ENCODE peak calls at places on chromosome 6, in four cellular contexts. H, C, X and J are unnamed samples.

GRCh38 chr6:17869010-17869752 is 118.3 kb downstream of the KIF13A start:
- DNase-seq in H (no peak), C (no peak), X (no peak), J (no peak)

GRCh38 chr6:52540286-52540902 is 36.5 kb downstream of the TRAM2 start:
- DNase-seq in H (no peak), C (no peak), X (no peak), J (no peak)

GRCh38 chr6:121319112-121319553 is 15.1 kb downstream of the TBC1D32 start:
- DNase-seq in H (no peak), C (no peak), X (no peak), J (no peak)

GRCh38 chr6:33347816-33348215 is 30.3 kb upstream of the ZBTB22 start:
- DNase-seq in H (no peak), C (no peak), X (no peak), J (no peak)

GRCh38 chr6:112683926-112684325 is 336.8 kb downstream of the RFPL4B start:
- DNase-seq in H (peak), C (no peak), X (no peak), J (no peak)

GRCh38 chr6:169654590-169655391 is 47.0 kb downstream of the WDR27 start:
- DNase-seq in H (peak), C (peak), X (peak), J (no peak)

GRCh38 chr6:39314273-39314790 is at the start of gene KCNK17:
- DNase-seq in H (no peak), C (no peak), X (no peak), J (no peak)

GRCh38 chr6:36349240-36349639 is 12.6 kb upstream of the BNIP5 start:
- DNase-seq in H (no peak), C (no peak), X (no peak), J (no peak)

GRCh38 chr6:91057689-91058088 is 470.8 kb upstream of the MAP3K7 start:
- DNase-seq in H (no peak), C (no peak), X (no peak), J (no peak)

GRCh38 chr6:25431642-25432307 is 152.6 kb downstream of the CARMIL1 start:
- DNase-seq in H (no peak), C (no peak), X (no peak), J (no peak)

GRCh38 chr6:39189915-39190544 is 39.2 kb downstream of the KCNK5 start:
- DNase-seq in H (peak), C (peak), X (peak), J (no peak)

GRCh38 chr6:131819507-131820228 is 11.8 kb downstream of the ENPP1 start:
- DNase-seq in H (peak), C (no peak), X (no peak), J (no peak)

GRCh38 chr6:35016417-35017221 is 124.5 kb downstream of the TCP11 start:
- DNase-seq in H (no peak), C (no peak), X (peak), J (no peak)

GRCh38 chr6:155158044-155158843 is 105.6 kb upstream of the CLDN20 start:
- DNase-seq in H (no peak), C (no peak), X (no peak), J (no peak)

GRCh38 chr6:75491302-75491701 is 2.3 kb downstream of the FILIP1 start:
- DNase-seq in H (no peak), C (no peak), X (no peak), J (no peak)

GRCh38 chr6:145073811-145074210 is 661.5 kb downstream of the EPM2A start:
- DNase-seq in H (no peak), C (no peak), X (no peak), J (no peak)

GRCh38 chr6:100665041-100665380 is 200.3 kb upstream of the SIM1 start:
- DNase-seq in H (no peak), C (no peak), X (no peak), J (no peak)

GRCh38 chr6:22888147-22888831 is 318.9 kb downstream of the HDGFL1 start:
- DNase-seq in H (no peak), C (no peak), X (no peak), J (no peak)

GRCh38 chr6:126302191-126302590 is 37.7 kb upstream of the CENPW start:
- DNase-seq in H (no peak), C (no peak), X (no peak), J (no peak)

GRCh38 chr6:107657755-107658461 is 166.2 kb downstream of the SCML4 start:
- DNase-seq in H (peak), C (peak), X (peak), J (no peak)

GRCh38 chr6:292506-293184 is 358 bp downstream of the DUSP22 start:
- DNase-seq in H (no peak), C (peak), X (peak), J (no peak)

GRCh38 chr6:169445227-169445626 is 191.6 kb upstream of the THBS2 start:
- DNase-seq in H (no peak), C (no peak), X (no peak), J (no peak)

DNA sequence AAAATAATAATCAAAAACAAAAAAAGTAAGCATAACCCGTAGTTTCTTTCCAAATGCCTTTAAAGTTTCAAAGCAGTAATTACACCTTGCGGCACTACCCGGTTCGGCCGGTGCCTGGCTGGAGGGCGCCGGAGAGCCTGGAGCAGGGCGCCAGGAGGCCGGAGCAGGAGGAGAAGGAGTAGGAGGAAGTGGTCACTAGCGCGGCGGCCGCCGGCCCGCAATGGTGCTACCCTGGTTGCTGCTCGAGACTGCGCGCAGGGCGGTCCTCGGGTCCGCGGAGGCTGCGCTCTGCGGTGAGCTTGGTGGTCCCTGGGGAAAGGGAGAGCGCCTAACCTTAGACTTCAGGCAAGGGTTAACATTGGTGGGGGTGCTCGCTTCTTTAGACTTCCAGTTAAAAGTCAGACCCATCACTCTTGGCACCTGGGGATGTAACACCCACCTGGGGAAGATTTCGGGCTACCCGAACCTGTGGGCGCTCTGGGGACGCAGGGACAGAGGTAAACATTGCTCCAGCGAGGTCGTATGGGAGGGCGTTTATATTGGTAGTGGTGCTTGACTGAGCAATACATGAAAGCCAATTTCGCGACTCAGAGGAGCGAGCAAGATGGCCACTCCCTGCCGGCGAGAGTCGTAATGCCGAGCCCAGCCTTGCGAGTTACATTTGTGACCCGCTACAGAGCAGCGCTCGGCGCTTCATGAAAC is 5.8 kb upstream of the USP45 start:
- DNase-seq in H (peak), C (peak), X (peak), J (peak)
- TF ChIP-seq CTCF in H (peak), C (peak), X (peak), J (peak)

GRCh38 chr6:136338486-136338885 is 48.8 kb upstream of the BCLAF1 start:
- DNase-seq in H (no peak), C (no peak), X (no peak), J (no peak)
- TF ChIP-seq CTCF in H (no peak), C (no peak), X (no peak), J (no peak)

DNA sequence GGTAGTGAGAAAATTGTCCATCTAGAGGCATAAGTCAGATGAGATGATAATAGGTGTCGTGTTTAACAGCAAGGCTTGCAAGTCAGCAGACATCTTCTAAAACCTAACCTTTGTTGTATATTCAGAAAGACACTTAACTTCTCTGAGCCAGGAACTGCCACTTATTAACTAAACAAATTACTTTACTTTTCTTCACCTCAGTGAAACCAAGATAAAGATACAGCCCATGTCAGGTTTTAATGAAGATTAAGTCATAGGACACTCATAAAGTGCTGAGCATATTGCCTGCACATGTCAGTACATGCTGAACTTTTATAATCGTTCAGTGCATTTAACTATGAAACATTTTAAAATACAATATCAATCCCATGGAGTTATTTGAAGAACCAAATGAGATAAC is 286.8 kb downstream of the NKAIN2 start:
- DNase-seq in H (no peak), C (no peak), X (no peak), J (no peak)
- TF ChIP-seq CTCF in H (no peak), C (no peak), X (no peak), J (no peak)

GRCh38 chr6:30238178-30238795 is 25.1 kb upstream of the TRIM26 start:
- DNase-seq in H (peak), C (no peak), X (no peak), J (no peak)
- TF ChIP-seq CTCF in H (peak), C (no peak), X (peak), J (peak)

GRCh38 chr6:111685506-111685905 is 79.8 kb upstream of the TRAF3IP2 start:
- DNase-seq in H (no peak), C (no peak), X (no peak), J (no peak)

GRCh38 chr6:111681856-111682255 is 76.2 kb upstream of the TRAF3IP2 start:
- DNase-seq in H (no peak), C (no peak), X (no peak), J (no peak)

GRCh38 chr6:111685058-111685457 is 79.4 kb upstream of the TRAF3IP2 start:
- DNase-seq in H (no peak), C (no peak), X (no peak), J (no peak)

GRCh38 chr6:111683126-111683525 is 77.4 kb upstream of the TRAF3IP2 start:
- DNase-seq in H (no peak), C (no peak), X (no peak), J (no peak)

DNA sequence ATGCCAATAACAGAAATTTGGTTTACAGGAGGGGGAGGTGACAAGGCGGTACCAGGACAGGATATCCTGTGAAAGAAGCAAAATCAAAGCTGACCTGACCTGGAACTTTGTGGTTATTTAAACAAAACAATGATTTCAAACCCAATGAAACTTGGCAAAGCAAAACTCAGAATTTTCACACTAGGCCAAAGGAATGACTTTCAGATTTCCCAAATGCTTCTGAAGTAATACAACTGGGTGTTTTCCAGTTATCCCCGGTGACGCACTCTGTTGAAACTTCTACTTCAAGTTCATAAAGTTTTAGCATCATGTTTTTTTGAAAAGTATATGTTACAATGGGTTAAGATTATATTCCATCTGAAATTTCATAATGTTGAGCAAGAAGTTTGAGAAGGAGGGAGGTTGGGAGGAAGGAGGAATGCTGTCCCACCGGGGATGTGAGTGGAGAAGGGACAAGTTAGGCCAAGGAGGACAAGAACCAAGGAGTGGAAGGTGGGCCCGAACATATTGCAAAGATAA is 78.1 kb upstream of the TRAF3IP2 start:
- DNase-seq in H (peak), C (no peak), X (no peak), J (no peak)
- TF ChIP-seq CTCF in H (no peak), C (no peak), X (no peak), J (no peak)

GRCh38 chr6:38068854-38069253 is 249.3 kb downstream of the ZFAND3 start:
- DNase-seq in H (no peak), C (no peak), X (no peak), J (no peak)
- TF ChIP-seq CTCF in H (no peak), C (no peak), X (peak), J (no peak)

DNA sequence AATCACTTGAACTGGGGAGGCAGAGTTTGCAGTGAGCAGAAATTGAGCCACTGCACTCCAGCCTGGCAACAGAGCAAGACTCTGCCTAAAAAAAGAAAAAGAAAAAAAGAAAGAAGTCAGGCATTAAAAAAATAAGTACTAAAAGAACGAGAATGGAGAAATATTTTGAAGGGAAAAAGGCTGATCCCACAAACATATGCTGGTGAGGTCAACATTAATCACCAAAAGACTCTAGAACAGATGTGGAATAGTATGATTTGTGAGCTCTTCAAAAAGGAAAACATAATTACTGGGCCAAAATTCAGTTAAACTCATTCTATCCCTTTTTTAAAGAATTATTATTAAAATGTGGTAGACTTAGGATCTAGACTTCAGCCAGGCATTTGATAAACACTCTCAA is 61.2 kb upstream of the NRSN1 start:
- DNase-seq in H (no peak), C (no peak), X (no peak), J (no peak)
- TF ChIP-seq CTCF in H (no peak), C (no peak), X (no peak), J (no peak)

GRCh38 chr6:56539503-56540105 is 103.1 kb downstream of the DST start:
- DNase-seq in H (no peak), C (no peak), X (no peak), J (no peak)

GRCh38 chr6:56541736-56542366 is 100.8 kb downstream of the DST start:
- DNase-seq in H (no peak), C (no peak), X (no peak), J (no peak)

GRCh38 chr6:56540232-56540631 is 102.5 kb downstream of the DST start:
- DNase-seq in H (no peak), C (no peak), X (no peak), J (no peak)

GRCh38 chr6:56540950-56541600 is 101.6 kb downstream of the DST start:
- DNase-seq in H (no peak), C (no peak), X (no peak), J (no peak)

GRCh38 chr6:56542367-56543331 is 100.0 kb downstream of the DST start:
- DNase-seq in H (peak), C (peak), X (peak), J (peak)
- TF ChIP-seq CTCF in H (peak), C (peak), X (peak), J (peak)

DNA sequence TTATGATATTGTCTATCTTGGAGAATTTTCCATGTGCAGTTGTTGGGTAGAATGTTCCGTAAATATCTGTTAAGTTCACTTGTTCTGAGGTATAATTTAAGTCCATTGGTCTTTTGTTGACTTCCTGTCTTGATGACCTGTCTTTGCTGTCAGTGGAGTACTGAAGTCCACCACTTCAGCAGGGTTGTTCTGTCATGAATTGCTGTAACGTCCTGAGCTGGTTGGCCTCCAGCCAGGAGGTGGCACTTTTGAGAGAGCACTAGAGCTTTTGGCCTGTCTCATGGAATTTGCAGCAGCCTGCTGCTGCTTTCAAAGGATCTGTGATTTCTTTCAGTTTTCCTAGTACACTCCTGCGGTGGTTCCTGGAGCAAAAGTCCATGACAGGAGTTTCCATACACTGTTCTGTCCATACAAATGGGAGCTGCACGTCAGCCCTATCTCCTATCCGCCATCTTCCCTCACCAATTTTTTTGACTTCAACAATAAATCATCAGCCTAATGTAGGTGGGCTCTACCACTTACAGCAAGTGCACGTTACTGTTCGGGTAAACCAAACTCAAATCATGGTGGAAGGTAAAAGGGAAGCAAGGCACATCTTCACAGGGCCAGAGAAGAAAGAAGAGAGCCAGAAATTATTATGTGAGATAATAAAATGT is 46.9 kb upstream of the TRERF1 start:
- DNase-seq in H (no peak), C (peak), X (peak), J (no peak)
- TF ChIP-seq CTCF in H (no peak), C (no peak), X (no peak), J (no peak)

GRCh38 chr6:135145509-135145865 is 35.6 kb upstream of the MYB start:
- DNase-seq in H (no peak), C (no peak), X (no peak), J (no peak)

GRCh38 chr6:135141728-135142127 is 39.4 kb upstream of the MYB start:
- DNase-seq in H (no peak), C (no peak), X (no peak), J (no peak)

GRCh38 chr6:135146160-135146920 is 34.8 kb upstream of the MYB start:
- DNase-seq in H (peak), C (no peak), X (no peak), J (no peak)

GRCh38 chr6:135147637-135148592 is 33.2 kb upstream of the MYB start:
- DNase-seq in H (peak), C (no peak), X (no peak), J (no peak)

GRCh38 chr6:135144678-135145508 is 36.2 kb upstream of the MYB start:
- DNase-seq in H (peak), C (no peak), X (no peak), J (no peak)
- TF ChIP-seq CTCF in H (peak), C (peak), X (peak), J (peak)